ENCODE peak calls at places on chromosomes 7 and 10, in nine cellular contexts. L is Right ventricle myocardium inferior; W is WTC11; Y is H9; A is choroid plexus epithelial cell; S is GM19239; D is left ventricle myocardium inferior; J is stimulated activated naive CD4-positive, alpha-beta T cell; F is transverse colon. E is an unnamed sample.

GRCh38 chr7:77338883-77339629 is 77.1 kb downstream of the GSAP start:
- DNase-seq in A (peak), F (no peak), L (no peak), Y (no peak), S (no peak), W (no peak), J (no peak), D (no peak), E (peak)

GRCh38 chr10:6469661-6470060 is 110.4 kb downstream of the PRKCQ start:
- DNase-seq in L (no peak), D (no peak), F (no peak), W (no peak), A (no peak), Y (no peak), S (no peak), J (no peak), E (no peak)

GRCh38 chr10:45495438-45496152 is 121.6 kb downstream of the ALOX5 start:
- DNase-seq in J (no peak), L (no peak), W (no peak), A (peak), D (no peak), F (no peak), Y (no peak), S (no peak), E (peak)

GRCh38 chr7:26178272-26178960 is 22.1 kb downstream of the HNRNPA2B1 start:
- DNase-seq in Y (no peak), W (no peak), F (no peak), J (no peak), D (no peak), L (no peak), A (no peak), S (no peak), E (no peak)

GRCh38 chr7:81719865-81720264 is 50.0 kb downstream of the HGF start:
- DNase-seq in S (no peak), D (no peak), F (no peak), Y (no peak), W (no peak), A (peak), J (no peak), L (no peak), E (no peak)

GRCh38 chr7:2530076-2530967 is 10.7 kb downstream of the LFNG start:
- DNase-seq in L (peak), S (peak), W (no peak), Y (no peak), J (peak), F (peak), D (peak), A (no peak), E (no peak)

GRCh38 chr7:143487566-143487965 is 9.9 kb downstream of the TAS2R41 start:
- DNase-seq in D (peak), Y (no peak), A (peak), S (no peak), J (no peak), W (no peak), F (peak), L (peak), E (peak)

GRCh38 chr7:155787171-155787851 is 25.0 kb downstream of the SHH start:
- DNase-seq in W (no peak), D (no peak), S (no peak), Y (no peak), A (peak), J (no peak), L (no peak), F (no peak), E (peak)

GRCh38 chr7:158227258-158227657 is 360.4 kb downstream of the PTPRN2 start:
- DNase-seq in Y (no peak), F (no peak), W (no peak), J (no peak), S (no peak), L (no peak), A (no peak), D (no peak), E (no peak)

GRCh38 chr7:17526621-17527020 is 228.2 kb downstream of the AHR start:
- DNase-seq in A (no peak), F (no peak), D (no peak), L (no peak), W (no peak), J (no peak), Y (no peak), S (no peak), E (no peak)

GRCh38 chr7:146115665-146116451 is 743 bp upstream of the CNTNAP2 start:
- DNase-seq in W (peak), D (peak), F (peak), A (peak), Y (peak), L (peak), S (no peak), J (no peak), E (peak)

GRCh38 chr7:121516791-121517305 is 120.7 kb upstream of the FAM3C start:
- DNase-seq in A (no peak), L (no peak), F (no peak), W (no peak), S (no peak), J (no peak), Y (no peak), D (no peak), E (no peak)

GRCh38 chr10:80268266-80268665 is 21.2 kb downstream of the MAT1A start:
- DNase-seq in L (no peak), Y (no peak), W (no peak), J (no peak), A (no peak), F (no peak), S (no peak), D (no peak), E (peak)

GRCh38 chr10:133391761-133392518 is 2.0 kb upstream of the MTG1 start:
- DNase-seq in D (no peak), L (no peak), S (no peak), F (no peak), W (no peak), Y (no peak), A (no peak), J (no peak), E (no peak)

GRCh38 chr10:125742465-125742864 is 23.0 kb downstream of the EDRF1 start:
- DNase-seq in A (peak), Y (no peak), S (no peak), J (no peak), L (no peak), W (no peak), F (no peak), D (no peak), E (peak)

GRCh38 chr10:113007343-113007771 is 57.3 kb downstream of the TCF7L2 start:
- DNase-seq in S (no peak), Y (no peak), F (no peak), D (no peak), W (no peak), J (peak), A (no peak), L (no peak), E (no peak)

GRCh38 chr7:2043316-2044039 is 189.3 kb downstream of the MAD1L1 start:
- DNase-seq in Y (no peak), D (peak), L (peak), S (no peak), A (no peak), W (peak), J (no peak), F (no peak), E (no peak)

GRCh38 chr7:131358636-131359035 is 31.0 kb downstream of the MKLN1 start:
- DNase-seq in A (no peak), Y (no peak), D (no peak), W (no peak), S (no peak), F (no peak), J (no peak), L (no peak), E (no peak)

GRCh38 chr7:158109364-158110033 is 478.1 kb downstream of the PTPRN2 start:
- DNase-seq in J (no peak), F (no peak), Y (no peak), S (no peak), L (no peak), D (no peak), W (no peak), A (no peak), E (no peak)

GRCh38 chr7:7971308-7972040 is 2.9 kb downstream of the GLCCI1 start:
- DNase-seq in Y (no peak), W (no peak), S (no peak), D (no peak), A (no peak), L (no peak), F (no peak), J (no peak), E (peak)

GRCh38 chr7:2681954-2682799 is 5.8 kb upstream of the AMZ1 start:
- DNase-seq in F (no peak), Y (no peak), L (no peak), J (no peak), W (no peak), A (no peak), D (no peak), S (no peak), E (no peak)

GRCh38 chr10:97685395-97685958 is 1.6 kb downstream of the AVPI1 start:
- DNase-seq in F (peak), Y (peak), A (peak), J (no peak), L (no peak), W (peak), S (no peak), D (no peak), E (peak)

GRCh38 chr10:71252195-71252594 is 39.8 kb downstream of the UNC5B start:
- DNase-seq in W (no peak), S (no peak), D (no peak), A (no peak), L (no peak), Y (no peak), F (peak), J (no peak), E (no peak)

GRCh38 chr7:27631411-27631810 is 31.3 kb downstream of the HIBADH start:
- DNase-seq in A (peak), L (no peak), S (no peak), F (no peak), J (no peak), D (no peak), Y (no peak), W (no peak), E (no peak)

GRCh38 chr10:72316748-72317435 is 37.8 kb downstream of the DNAJB12 start:
- DNase-seq in W (no peak), F (peak), S (no peak), Y (no peak), L (peak), J (peak), A (no peak), D (peak), E (no peak)

GRCh38 chr7:36967387-36967786 is 243.1 kb upstream of the AOAH start:
- DNase-seq in J (no peak), A (peak), D (peak), S (peak), Y (peak), L (no peak), F (peak), W (peak), E (peak)

GRCh38 chr7:116911799-116912198 is 41.5 kb upstream of the ST7 start:
- DNase-seq in S (no peak), W (no peak), F (no peak), D (no peak), A (no peak), J (no peak), Y (no peak), L (no peak), E (peak)

GRCh38 chr10:16996530-16996964 is 133.1 kb downstream of the CUBN start:
- DNase-seq in A (no peak), W (no peak), J (no peak), D (no peak), S (no peak), Y (no peak), L (no peak), F (no peak), E (peak)

GRCh38 chr10:112711366-112711765 is 238.7 kb upstream of the TCF7L2 start:
- DNase-seq in A (peak), S (no peak), W (no peak), J (no peak), Y (no peak), L (no peak), D (no peak), F (no peak), E (no peak)

GRCh38 chr10:131888186-131888604 is 12.6 kb upstream of the PPP2R2D start:
- DNase-seq in S (no peak), L (no peak), A (no peak), D (no peak), F (no peak), Y (no peak), J (no peak), W (no peak), E (no peak)

GRCh38 chr10:4459531-4459930 is 366.5 kb upstream of the AKR1E2 start:
- DNase-seq in A (peak), W (no peak), Y (no peak), S (no peak), D (no peak), J (no peak), F (no peak), L (no peak), E (peak)

GRCh38 chr7:95636140-95636539 is 39.8 kb upstream of the PDK4 start:
- DNase-seq in J (no peak), L (no peak), F (no peak), S (no peak), D (no peak), W (no peak), A (peak), Y (no peak), E (peak)

GRCh38 chr7:116242177-116242576 is 31.8 kb downstream of the TES start:
- DNase-seq in L (no peak), Y (no peak), F (no peak), S (no peak), J (no peak), D (no peak), A (no peak), W (no peak), E (no peak)

GRCh38 chr7:35581564-35581963 is 113.4 kb downstream of the HERPUD2 start:
- DNase-seq in S (no peak), L (no peak), F (no peak), J (no peak), W (no peak), D (no peak), Y (no peak), A (no peak), E (no peak)

GRCh38 chr7:58086871-58087535 is 637.0 kb downstream of the ZNF716 start:
- DNase-seq in A (no peak), F (no peak), Y (no peak), L (no peak), J (no peak), D (no peak), S (no peak), W (no peak), E (no peak)

GRCh38 chr7:156237614-156238013 is 403.0 kb upstream of the RNF32 start:
- DNase-seq in Y (no peak), W (no peak), J (no peak), D (no peak), L (no peak), F (no peak), A (no peak), S (no peak), E (no peak)

GRCh38 chr7:45687721-45688120 is 113.6 kb downstream of the ADCY1 start:
- DNase-seq in L (no peak), J (no peak), W (peak), Y (peak), A (no peak), F (no peak), S (no peak), D (no peak), E (no peak)

GRCh38 chr7:355568-355967 is 65.6 kb downstream of the FOXL3 start:
- DNase-seq in L (peak), A (no peak), W (no peak), S (no peak), Y (no peak), J (no peak), D (no peak), F (no peak), E (no peak)

E was measured in mesenchymal stem cell.